ENCODE peak calls at places on chromosome 14, in four cellular contexts. One of them, this sample, is unnamed.
A peak's percentile ranks its signal among the peaks of the same experiment; 100 is the strongest.

GRCh38 chr14:68109132-68109531 is 289.6 kb downstream of the RAD51B start:
- DNase-seq in body of pancreas: no peak
- DNase-seq in GM10248: no peak
- DNase-seq in D721Med: no peak
- DNase-seq in this sample: no peak

GRCh38 chr14:99177046-99177655 is 94.8 kb downstream of the BCL11B start:
- DNase-seq in body of pancreas: no peak
- DNase-seq in GM10248: no peak
- DNase-seq in D721Med: no peak
- DNase-seq in this sample: peak; percentile 38

GRCh38 chr14:94601961-94602391 is 10.2 kb upstream of the SERPINA3 start:
- DNase-seq in GM10248: no peak
- DNase-seq in body of pancreas: peak; percentile 66
- DNase-seq in D721Med: no peak
- DNase-seq in this sample: peak; percentile 69

GRCh38 chr14:60777856-60778578 is 43.5 kb downstream of the MNAT1 start:
- DNase-seq in GM10248: no peak
- DNase-seq in D721Med: no peak
- DNase-seq in body of pancreas: no peak
- DNase-seq in this sample: no peak

GRCh38 chr14:59484611-59485174 is 376 bp downstream of the JKAMP start:
- DNase-seq in GM10248: no peak
- DNase-seq in body of pancreas: no peak
- DNase-seq in D721Med: no peak
- DNase-seq in this sample: no peak

GRCh38 chr14:62776300-62776699 is 269.0 kb downstream of the KCNH5 start:
- DNase-seq in GM10248: no peak
- DNase-seq in D721Med: no peak
- DNase-seq in body of pancreas: no peak
- DNase-seq in this sample: no peak

GRCh38 chr14:23570806-23571483 is 3.4 kb upstream of the AP1G2 start:
- DNase-seq in GM10248: no peak
- DNase-seq in D721Med: no peak
- DNase-seq in body of pancreas: no peak
- DNase-seq in this sample: no peak

GRCh38 chr14:104794099-104794498 is 1.4 kb downstream of the AKT1 start:
- DNase-seq in D721Med: no peak
- DNase-seq in body of pancreas: peak; percentile 64
- DNase-seq in GM10248: peak; percentile 62
- DNase-seq in this sample: peak; percentile 72

GRCh38 chr14:61749264-61749663 is 13.0 kb upstream of the SNAPC1 start:
- DNase-seq in body of pancreas: no peak
- DNase-seq in D721Med: no peak
- DNase-seq in GM10248: no peak
- DNase-seq in this sample: no peak

GRCh38 chr14:63045234-63045611 is at the start of gene KCNH5:
- DNase-seq in body of pancreas: peak; percentile 52
- DNase-seq in GM10248: peak; percentile 25
- DNase-seq in D721Med: peak; percentile 72
- DNase-seq in this sample: no peak

GRCh38 chr14:89331398-89331797 is 85.6 kb downstream of the FOXN3 start:
- DNase-seq in body of pancreas: no peak
- DNase-seq in GM10248: peak; percentile 65
- DNase-seq in D721Med: no peak
- DNase-seq in this sample: no peak

GRCh38 chr14:75274899-75275569 is 3.6 kb upstream of the FOS start:
- DNase-seq in GM10248: peak; percentile 52
- DNase-seq in body of pancreas: peak; percentile 37
- DNase-seq in D721Med: no peak
- DNase-seq in this sample: peak; percentile 95

GRCh38 chr14:25274529-25274928 is 224.6 kb upstream of the STXBP6 start:
- DNase-seq in body of pancreas: no peak
- DNase-seq in D721Med: no peak
- DNase-seq in GM10248: no peak
- DNase-seq in this sample: no peak

GRCh38 chr14:100524933-100525243 is 62.3 kb downstream of the BEGAIN start:
- DNase-seq in GM10248: peak; percentile 38
- DNase-seq in D721Med: no peak
- DNase-seq in body of pancreas: peak; percentile 87
- DNase-seq in this sample: peak; percentile 17

GRCh38 chr14:90383731-90384542 is 12.9 kb upstream of the CALM1 start:
- DNase-seq in D721Med: no peak
- DNase-seq in body of pancreas: peak; percentile 68
- DNase-seq in GM10248: no peak
- DNase-seq in this sample: peak; percentile 81

GRCh38 chr14:33564774-33565630 is 385.9 kb downstream of the EGLN3 start:
- DNase-seq in GM10248: peak; percentile 18
- DNase-seq in D721Med: no peak
- DNase-seq in body of pancreas: no peak
- DNase-seq in this sample: no peak

GRCh38 chr14:76250345-76250744 is 98.6 kb downstream of the GPATCH2L start:
- DNase-seq in body of pancreas: no peak
- DNase-seq in D721Med: no peak
- DNase-seq in GM10248: no peak
- DNase-seq in this sample: no peak

GRCh38 chr14:61246721-61247120 is 34.4 kb downstream of the TMEM30B start:
- DNase-seq in D721Med: no peak
- DNase-seq in body of pancreas: no peak
- DNase-seq in GM10248: no peak
- DNase-seq in this sample: no peak

GRCh38 chr14:44404021-44404420 is 103.1 kb downstream of the FSCB start:
- DNase-seq in body of pancreas: no peak
- DNase-seq in GM10248: no peak
- DNase-seq in D721Med: no peak
- DNase-seq in this sample: no peak

GRCh38 chr14:89418976-89419375 is 1.9 kb upstream of the FOXN3 start:
- DNase-seq in GM10248: no peak
- DNase-seq in D721Med: no peak
- DNase-seq in body of pancreas: no peak
- DNase-seq in this sample: no peak

GRCh38 chr14:58878740-58879139 is 241.0 kb downstream of the DACT1 start:
- DNase-seq in D721Med: no peak
- DNase-seq in GM10248: no peak
- DNase-seq in body of pancreas: no peak
- DNase-seq in this sample: no peak

GRCh38 chr14:24390696-24391468 is 7.9 kb upstream of the NYNRIN start:
- DNase-seq in body of pancreas: no peak
- DNase-seq in GM10248: no peak
- DNase-seq in D721Med: no peak
- DNase-seq in this sample: no peak

GRCh38 chr14:49770212-49770817 is 2.4 kb downstream of the KLHDC2 start:
- DNase-seq in D721Med: no peak
- DNase-seq in body of pancreas: peak; percentile 67
- DNase-seq in GM10248: no peak
- DNase-seq in this sample: peak; percentile 62

GRCh38 chr14:102196436-102197230 is 56.9 kb downstream of the WDR20 start:
- DNase-seq in body of pancreas: no peak
- DNase-seq in GM10248: no peak
- DNase-seq in D721Med: no peak
- DNase-seq in this sample: no peak
- TF ChIP-seq CTCF in body of pancreas: no peak
- TF ChIP-seq CTCF in GM10248: no peak
- TF ChIP-seq CTCF in D721Med: no peak
- TF ChIP-seq CTCF in this sample: no peak

GRCh38 chr14:106826833-106827369 is 1300.5 kb downstream of the TMEM121 start:
- DNase-seq in D721Med: no peak
- DNase-seq in body of pancreas: no peak
- DNase-seq in GM10248: no peak
- DNase-seq in this sample: no peak

GRCh38 chr14:106831322-106831720 is 1304.9 kb downstream of the TMEM121 start:
- DNase-seq in GM10248: peak; percentile 54
- DNase-seq in body of pancreas: peak; percentile 35
- DNase-seq in D721Med: no peak
- DNase-seq in this sample: peak; percentile 75
- TF ChIP-seq CTCF in GM10248: peak; percentile 92
- TF ChIP-seq CTCF in body of pancreas: peak; percentile 30
- TF ChIP-seq CTCF in D721Med: no peak
- TF ChIP-seq CTCF in this sample: peak; percentile 39

GRCh38 chr14:30349515-30349914 is 209.4 kb upstream of the G2E3 start:
- DNase-seq in GM10248: no peak
- DNase-seq in D721Med: no peak
- DNase-seq in body of pancreas: no peak
- DNase-seq in this sample: no peak
- TF ChIP-seq CTCF in GM10248: no peak
- TF ChIP-seq CTCF in D721Med: no peak
- TF ChIP-seq CTCF in body of pancreas: no peak
- TF ChIP-seq CTCF in this sample: no peak

DNA sequence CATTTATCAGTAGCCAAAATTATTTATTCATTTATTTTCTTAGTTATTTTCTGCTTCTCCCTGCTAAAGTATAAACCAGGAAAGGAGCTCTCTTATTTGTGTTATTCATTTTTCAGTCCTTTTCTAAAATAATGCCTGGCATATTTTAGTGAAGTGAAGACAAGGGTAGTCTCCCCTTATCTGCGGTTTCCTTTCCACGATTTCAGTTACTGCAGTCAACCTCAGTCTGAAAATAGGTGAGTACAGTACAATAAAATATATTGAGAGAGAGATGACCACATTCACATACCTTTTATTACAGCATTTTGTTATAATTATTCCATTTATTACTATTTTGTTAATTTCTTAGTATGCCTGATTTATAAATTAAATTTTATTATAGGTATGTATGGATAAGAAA is 57.6 kb downstream of the GPR137C start:
- DNase-seq in GM10248: no peak
- DNase-seq in body of pancreas: no peak
- DNase-seq in D721Med: no peak
- DNase-seq in this sample: no peak
- TF ChIP-seq CTCF in GM10248: no peak
- TF ChIP-seq CTCF in body of pancreas: no peak
- TF ChIP-seq CTCF in D721Med: no peak
- TF ChIP-seq CTCF in this sample: no peak

This sample was measured in Peyer's patch.